ENCODE peak calls at places on chromosomes 5 and 9, in seven cellular contexts. G is HCT116, V is IMR-90, X is K562, H is HepG2, Q is GM12878, D is H1. K is an unnamed sample.

GRCh38 chr5:147177125-147177840 is 57.5 kb upstream of the STK32A start:
- DNase-seq in G (no peak), V (peak), X (no peak), H (no peak), Q (no peak), D (no peak), K (no peak)

GRCh38 chr9:107127608-107128007 is 155.5 kb upstream of the RAD23B start:
- DNase-seq in G (no peak), V (no peak), X (no peak), H (no peak), Q (no peak), D (no peak), K (no peak)

GRCh38 chr9:82987790-82988189 is 75.2 kb downstream of the RASEF start:
- DNase-seq in G (no peak), V (no peak), X (no peak), H (no peak), Q (no peak), D (no peak), K (no peak)

GRCh38 chr5:157029457-157029856 is 29.5 kb downstream of the HAVCR1 start:
- DNase-seq in G (no peak), V (no peak), X (no peak), H (no peak), Q (no peak), D (no peak), K (no peak)

GRCh38 chr5:16750445-16750844 is 133.6 kb upstream of the RETREG1 start:
- DNase-seq in G (no peak), V (no peak), X (no peak), H (no peak), Q (no peak), D (no peak), K (no peak)

GRCh38 chr9:18829858-18830257 is 203.2 kb downstream of the SAXO1 start:
- DNase-seq in G (no peak), V (peak), X (no peak), H (no peak), Q (no peak), D (no peak), K (no peak)

GRCh38 chr9:124629600-124629999 is 122.4 kb upstream of the NR5A1 start:
- DNase-seq in G (no peak), V (peak), X (no peak), H (no peak), Q (no peak), D (no peak), K (no peak)

GRCh38 chr5:124411089-124411488 is 335.4 kb downstream of the ZNF608 start:
- DNase-seq in G (no peak), V (peak), X (no peak), H (no peak), Q (peak), D (no peak), K (no peak)

GRCh38 chr9:136945333-136946227 is 537 bp downstream of the C8G start:
- DNase-seq in G (no peak), V (no peak), X (no peak), H (peak), Q (no peak), D (no peak), K (no peak)

GRCh38 chr9:136133191-136133958 is 14.7 kb upstream of the TMEM250 start:
- DNase-seq in G (no peak), V (no peak), X (peak), H (no peak), Q (no peak), D (no peak), K (peak)

GRCh38 chr9:110531776-110532175 is 47.8 kb downstream of the SVEP1 start:
- DNase-seq in G (no peak), V (peak), X (no peak), H (no peak), Q (no peak), D (no peak), K (no peak)

GRCh38 chr9:107491081-107492053 is 1.8 kb upstream of the KLF4 start:
- DNase-seq in G (no peak), V (no peak), X (no peak), H (no peak), Q (no peak), D (no peak), K (no peak)

GRCh38 chr5:78253201-78253600 is 41.3 kb downstream of the AP3B1 start:
- DNase-seq in G (no peak), V (peak), X (no peak), H (no peak), Q (no peak), D (no peak), K (no peak)
- TF ChIP-seq CEBPB in G (no peak), V (no peak), X (no peak), H (no peak), Q (no peak), D (no peak), K (no peak)

DNA sequence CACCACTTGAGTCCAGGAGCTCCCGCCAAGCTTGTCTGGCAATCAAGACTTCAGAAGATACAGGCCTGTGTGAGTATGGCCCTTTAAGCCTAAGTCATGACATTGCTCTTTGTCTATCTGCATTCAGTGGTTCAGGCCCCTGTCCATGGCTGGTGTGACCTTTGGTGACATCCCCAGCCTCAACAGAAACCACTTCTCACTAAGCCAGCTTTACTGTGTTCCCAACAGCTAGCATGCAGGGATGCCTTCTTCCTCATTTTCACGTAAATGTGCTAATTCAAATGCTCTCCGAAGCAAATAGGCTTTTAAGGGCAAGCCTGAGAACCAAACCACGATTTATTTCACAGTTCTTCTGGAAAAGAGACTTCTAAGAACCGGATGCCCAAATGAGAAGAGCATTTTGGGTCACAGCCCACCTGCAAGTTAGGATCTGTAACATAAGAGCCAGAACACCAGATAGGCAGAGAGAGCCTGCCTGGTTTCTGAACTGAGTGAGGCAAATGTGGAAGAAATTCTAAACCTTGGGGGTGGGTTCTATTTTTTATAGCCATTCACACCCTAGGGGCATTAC is 14.9 kb downstream of the CD180 start:
- DNase-seq in G (no peak), V (no peak), X (no peak), H (no peak), Q (no peak), D (no peak), K (no peak)
- TF ChIP-seq CEBPB in G (no peak), V (no peak), X (no peak), H (no peak), Q (no peak), D (no peak), K (no peak)

DNA sequence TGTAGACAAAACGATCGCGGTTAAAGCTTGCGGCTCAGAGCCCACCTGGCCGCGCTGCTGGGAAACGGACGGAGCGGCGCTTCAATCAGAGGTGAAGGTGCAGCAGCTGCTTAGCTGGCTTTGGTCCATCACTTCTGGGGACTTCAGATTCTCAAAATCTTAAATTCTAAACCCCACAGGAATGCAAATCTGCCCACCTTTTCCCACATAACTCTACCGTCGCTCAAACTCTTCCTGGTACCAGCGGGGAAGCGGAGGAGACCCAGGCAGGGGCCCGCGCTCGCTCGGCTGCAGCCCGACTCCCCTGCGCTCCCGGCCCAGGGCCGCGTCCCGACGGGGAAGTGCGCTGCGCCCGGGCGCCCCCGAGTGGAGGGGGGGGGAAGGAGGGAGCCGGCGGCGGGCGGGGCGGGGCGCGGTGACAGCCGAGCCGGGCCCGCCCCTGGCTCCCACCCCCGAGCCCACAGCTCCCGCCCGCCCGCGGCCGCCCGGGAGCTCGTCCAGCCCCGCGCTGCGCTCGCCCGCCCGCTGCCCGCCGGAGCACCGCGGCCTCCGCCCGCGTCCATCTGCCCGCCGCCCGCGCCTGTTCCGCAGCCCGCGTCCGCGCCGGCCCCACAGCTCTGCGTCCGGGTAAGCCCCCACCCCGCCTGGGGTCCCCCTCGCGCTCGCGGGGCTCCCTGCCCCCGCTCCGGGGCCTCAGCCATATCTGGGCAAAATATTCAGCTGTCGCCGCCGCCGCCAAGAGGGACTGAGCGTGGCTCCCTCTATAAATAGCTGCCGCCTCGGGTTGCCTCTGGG is at the start of gene TMOD1:
- DNase-seq in G (peak), V (peak), X (peak), H (peak), Q (no peak), D (no peak), K (peak)
- TF ChIP-seq CEBPB in G (no peak), V (no peak), X (no peak), H (no peak), Q (no peak), D (no peak), K (no peak)

GRCh38 chr5:172973931-172974330 is 9.6 kb upstream of the ATP6V0E1 start:
- DNase-seq in G (no peak), V (peak), X (no peak), H (no peak), Q (no peak), D (no peak), K (no peak)

GRCh38 chr5:172975289-172975688 is 8.3 kb upstream of the ATP6V0E1 start:
- DNase-seq in G (no peak), V (no peak), X (no peak), H (no peak), Q (no peak), D (no peak), K (no peak)

GRCh38 chr5:172972557-172972956 is 11.0 kb upstream of the ATP6V0E1 start:
- DNase-seq in G (no peak), V (no peak), X (no peak), H (no peak), Q (no peak), D (no peak), K (no peak)

GRCh38 chr5:172971482-172971881 is 12.1 kb upstream of the ATP6V0E1 start:
- DNase-seq in G (no peak), V (no peak), X (no peak), H (no peak), Q (no peak), D (no peak), K (no peak)

GRCh38 chr5:172973127-172973916 is 10.2 kb upstream of the ATP6V0E1 start:
- DNase-seq in G (no peak), V (peak), X (no peak), H (no peak), Q (no peak), D (no peak), K (no peak)
- TF ChIP-seq CEBPB in G (no peak), V (no peak), X (no peak), H (no peak), Q (no peak), D (no peak), K (no peak)

GRCh38 chr5:154593091-154593490 is 115.1 kb upstream of the HAND1 start:
- DNase-seq in G (no peak), V (peak), X (no peak), H (no peak), Q (no peak), D (no peak), K (no peak)
- TF ChIP-seq CEBPB in G (peak), V (peak), X (no peak), H (no peak), Q (no peak), D (no peak), K (no peak)

DNA sequence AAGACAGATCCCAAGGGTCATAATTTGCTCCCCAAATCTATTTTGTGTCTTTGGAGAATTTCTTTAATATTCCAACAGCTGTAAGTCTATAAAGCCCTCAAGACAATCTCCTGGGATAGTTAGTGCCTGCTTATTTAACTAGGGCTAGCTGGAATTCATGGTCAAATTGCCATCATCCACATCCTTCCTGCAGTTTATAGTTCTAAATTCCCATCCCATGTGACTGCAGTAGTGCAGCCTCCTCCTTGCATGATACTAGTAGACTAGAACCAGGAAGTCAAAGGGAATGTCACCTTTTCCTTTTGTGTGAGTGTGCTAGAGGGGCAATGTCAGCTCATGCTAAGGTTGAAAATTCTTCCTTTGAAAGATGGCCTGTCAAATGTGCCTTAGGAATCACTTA is 214.8 kb upstream of the PIK3R1 start:
- DNase-seq in G (no peak), V (no peak), X (no peak), H (no peak), Q (no peak), D (no peak), K (no peak)
- TF ChIP-seq CEBPB in G (no peak), V (no peak), X (no peak), H (no peak), Q (no peak), D (no peak), K (no peak)

GRCh38 chr5:65076251-65076869 is 307.6 kb downstream of the CWC27 start:
- DNase-seq in G (peak), V (peak), X (peak), H (peak), Q (no peak), D (no peak), K (peak)
- TF ChIP-seq CEBPB in G (no peak), V (no peak), X (no peak), H (no peak), Q (no peak), D (no peak), K (no peak)

DNA sequence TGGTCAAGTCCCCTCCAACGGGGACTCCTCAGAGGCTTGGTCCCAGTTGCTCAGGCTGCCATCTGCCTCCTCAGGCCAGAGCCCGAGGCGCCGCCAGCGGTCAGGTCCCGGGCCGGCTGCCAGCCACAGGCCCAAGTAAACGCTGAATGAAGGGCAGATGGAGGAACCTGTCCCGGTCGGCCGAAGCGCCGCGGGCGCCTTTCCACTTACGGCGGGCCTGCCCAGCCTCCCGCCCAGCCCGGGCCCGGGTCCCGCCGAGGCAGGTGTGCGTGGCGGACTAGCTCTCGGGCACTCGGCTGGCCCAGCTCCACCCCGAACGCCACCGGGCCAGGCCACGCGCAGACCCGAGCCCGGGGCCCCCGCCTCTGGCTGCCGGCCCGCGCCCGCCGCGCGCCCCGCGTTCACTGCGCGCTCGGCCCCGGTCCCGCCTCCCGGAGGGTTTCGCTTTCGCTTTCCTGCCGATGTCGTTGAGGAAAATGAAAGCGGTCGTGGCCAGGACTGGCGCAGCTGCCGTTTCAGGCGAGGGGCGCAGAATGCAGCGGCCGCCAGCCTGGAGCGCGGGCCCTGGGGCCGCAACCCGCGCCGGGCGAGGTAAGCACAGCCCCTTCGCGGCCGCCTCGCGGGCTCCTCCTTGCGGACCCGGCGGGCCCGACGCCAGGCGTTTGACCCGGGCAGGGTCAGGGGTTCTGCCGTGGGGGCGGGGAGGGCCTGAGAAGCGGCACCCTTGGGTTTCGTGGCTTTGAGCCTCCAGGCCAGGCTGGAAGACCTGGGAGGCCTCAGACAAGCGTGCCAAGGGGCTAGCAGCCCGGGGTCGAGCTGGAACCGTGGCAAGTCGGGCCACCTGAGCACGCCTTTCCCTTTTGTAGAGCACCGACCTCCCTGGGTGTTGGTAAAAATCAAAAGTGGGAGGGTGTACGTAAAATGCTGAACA is 41.2 kb downstream of the SLC22A5 start:
- DNase-seq in G (no peak), V (peak), X (peak), H (peak), Q (no peak), D (no peak), K (peak)
- TF ChIP-seq CEBPB in G (no peak), V (no peak), X (no peak), H (no peak), Q (no peak), D (no peak), K (no peak)